ENCODE peak calls at places on chromosomes 2 and 18, in five cellular contexts. B is adrenal gland, H is Peyer's patch, D is astrocyte of the spinal cord, F is GM23338. P is an unnamed sample.

GRCh38 chr2:60463249-60463648 is 90.2 kb downstream of the BCL11A start:
- DNase-seq in F (no peak), H (no peak), B (peak; percentile 23), D (peak; percentile 64), P (no peak)

GRCh38 chr18:9808530-9809241 is 77.1 kb upstream of the TXNDC2 start:
- DNase-seq in F (peak; percentile 93), D (no peak), H (no peak), B (peak; percentile 68), P (no peak)

GRCh38 chr18:8706981-8707940 is 1.9 kb downstream of the MTCL1 start:
- DNase-seq in H (peak; percentile 35), D (peak; percentile 79), B (no peak), F (peak; percentile 82), P (peak; percentile 73)

GRCh38 chr2:27545348-27546141 is 37.3 kb upstream of the ZNF512 start:
- DNase-seq in F (no peak), H (no peak), D (peak; percentile 36), B (no peak), P (no peak)

GRCh38 chr2:164178835-164179470 is 442.3 kb downstream of the GRB14 start:
- DNase-seq in F (no peak), D (peak; percentile 35), H (no peak), B (no peak), P (no peak)

GRCh38 chr2:45441571-45441970 is 169.5 kb downstream of the SRBD1 start:
- DNase-seq in B (no peak), F (no peak), H (no peak), D (no peak), P (no peak)

GRCh38 chr18:11695736-11696135 is 6.7 kb downstream of the GNAL start:
- DNase-seq in B (no peak), D (no peak), F (no peak), H (no peak), P (no peak)

GRCh38 chr2:65031341-65032015 is 24.7 kb upstream of the CEP68 start:
- DNase-seq in H (peak; percentile 78), F (peak; percentile 72), B (no peak), D (no peak), P (no peak)

GRCh38 chr2:198930170-198930569 is 527.6 kb downstream of the SATB2 start:
- DNase-seq in D (no peak), F (peak; percentile 61), B (no peak), H (no peak), P (no peak)

GRCh38 chr2:201257941-201258665 is 2.2 kb upstream of the CASP8 start:
- DNase-seq in F (peak; percentile 53), H (peak; percentile 98), B (peak; percentile 75), D (peak; percentile 92), P (no peak)

GRCh38 chr18:54127759-54128378 is 96.6 kb downstream of the MBD2 start:
- DNase-seq in H (no peak), D (peak; percentile 65), B (peak; percentile 37), F (peak; percentile 93), P (peak; percentile 61)

DNA sequence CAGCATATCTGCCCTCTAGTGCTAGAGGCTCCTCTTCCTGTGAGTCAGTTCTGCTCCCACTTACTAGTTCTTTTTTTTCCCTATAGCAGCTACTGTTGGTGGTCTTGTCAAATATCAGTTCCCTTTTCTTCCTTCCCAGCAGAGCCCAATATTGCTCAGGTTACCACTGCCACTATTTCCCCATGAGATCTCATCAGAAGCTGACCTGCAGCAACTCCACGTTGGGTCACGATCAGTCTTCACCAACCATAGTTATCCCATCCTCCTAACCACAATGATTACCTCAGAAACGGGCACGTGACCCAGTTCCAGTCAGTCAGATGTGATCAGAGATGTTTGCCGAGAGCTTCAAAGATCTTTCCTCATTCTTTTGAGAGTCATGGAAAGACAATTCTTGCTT is 59.7 kb upstream of the CAPN13 start:
- DNase-seq in F (no peak), H (no peak), D (no peak), B (no peak), P (no peak)
- TF ChIP-seq CTCF in F (no peak), H (no peak), D (no peak), B (no peak), P (no peak)

GRCh38 chr2:82023710-82024109 is 1719.2 kb upstream of the LRRTM1 start:
- DNase-seq in B (no peak), D (no peak), H (no peak), F (peak; percentile 51), P (no peak)
- TF ChIP-seq CTCF in B (no peak), D (no peak), H (no peak), F (peak; percentile 74), P (no peak)

GRCh38 chr2:232333361-232334135 is 45.0 kb upstream of the ALPP start:
- DNase-seq in B (no peak), D (no peak), F (peak; percentile 54), H (no peak), P (no peak)
- TF ChIP-seq CTCF in B (no peak), D (peak; percentile 68), F (peak; percentile 69), H (no peak), P (peak; percentile 35)

GRCh38 chr2:213284105-213285090 is at the start of gene SPAG16:
- DNase-seq in D (peak; percentile 98), F (peak; percentile 99), B (peak; percentile 98), H (peak; percentile 92), P (peak; percentile 40)
- TF ChIP-seq CTCF in D (no peak), F (no peak), B (no peak), H (no peak), P (no peak)

DNA sequence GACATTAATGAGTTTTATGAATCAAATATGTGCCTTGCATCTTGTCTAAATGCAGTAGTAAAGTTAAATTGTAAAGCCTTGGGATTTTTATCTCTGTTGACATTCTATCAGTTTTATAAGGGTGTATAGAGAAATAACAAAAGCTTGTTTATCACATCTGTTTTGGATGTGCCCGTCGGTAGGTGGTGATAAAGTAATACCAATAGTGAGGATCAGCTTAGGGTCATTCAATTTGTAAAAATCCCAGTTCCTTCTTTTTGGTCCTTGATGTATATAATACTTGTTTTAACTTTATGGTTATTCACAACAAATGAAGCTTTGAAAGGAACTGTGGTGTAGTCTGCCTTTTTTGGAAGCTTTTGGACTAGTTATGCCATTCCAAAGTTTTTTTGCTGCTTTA is 12.6 kb downstream of the UBE2E3 start:
- DNase-seq in F (no peak), H (no peak), B (no peak), D (no peak), P (no peak)
- TF ChIP-seq CTCF in F (no peak), H (no peak), B (no peak), D (no peak), P (no peak)

GRCh38 chr2:109466674-109467575 is 146.8 kb downstream of the SEPTIN10 start:
- DNase-seq in D (peak; percentile 36), H (no peak), F (no peak), B (no peak), P (no peak)
- TF ChIP-seq CTCF in D (no peak), H (no peak), F (no peak), B (no peak), P (no peak)

GRCh38 chr2:128714861-128715312 is 396.2 kb upstream of the HS6ST1 start:
- DNase-seq in F (peak; percentile 47), D (no peak), H (no peak), B (no peak), P (no peak)
- TF ChIP-seq CTCF in F (peak; percentile 73), D (no peak), H (no peak), B (peak; percentile 8), P (no peak)

DNA sequence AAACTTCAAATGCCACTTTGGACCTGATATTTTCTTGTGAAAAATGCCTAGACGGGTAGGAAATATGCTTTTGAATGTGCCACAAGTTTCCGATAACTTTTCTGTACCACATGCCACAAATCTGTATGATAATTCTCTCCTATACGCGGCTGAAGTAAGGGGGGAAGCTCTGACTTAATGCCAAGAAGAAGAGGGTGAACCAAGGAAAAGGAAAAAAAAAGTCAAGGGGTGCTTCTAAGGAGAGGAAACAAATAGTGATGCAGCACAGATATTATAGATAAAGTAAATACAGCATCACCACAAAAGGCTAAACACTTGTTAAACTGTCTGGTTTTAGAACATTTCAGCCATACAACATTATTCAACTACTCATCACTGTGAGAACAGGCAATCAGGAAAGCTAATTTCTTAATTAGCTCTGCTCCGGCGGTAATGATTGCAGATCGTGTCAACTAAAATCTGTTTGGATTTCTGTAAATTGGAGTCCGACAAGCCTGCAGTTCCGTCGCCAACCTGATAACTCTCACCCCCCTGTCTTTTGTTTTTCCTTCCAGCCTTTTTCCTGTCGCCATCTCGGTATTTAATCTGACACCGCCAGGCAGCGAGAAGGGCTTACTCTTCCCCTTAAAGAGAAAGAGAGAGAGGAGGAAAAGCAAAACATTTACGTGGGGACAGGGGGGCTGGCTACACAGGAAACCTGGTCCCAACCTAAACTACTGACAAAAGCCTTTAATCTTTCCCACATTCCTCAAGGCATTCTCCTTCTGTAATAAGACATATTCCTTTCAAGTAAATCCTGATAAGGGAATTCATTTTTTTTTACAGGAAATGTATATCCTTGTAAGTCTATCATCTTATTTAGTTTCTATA is 67.5 kb downstream of the ZEB2 start:
- DNase-seq in B (peak; percentile 39), H (no peak), F (peak; percentile 79), D (peak; percentile 63), P (no peak)
- TF ChIP-seq CTCF in B (peak; percentile 36), H (no peak), F (no peak), D (peak; percentile 11), P (no peak)

DNA sequence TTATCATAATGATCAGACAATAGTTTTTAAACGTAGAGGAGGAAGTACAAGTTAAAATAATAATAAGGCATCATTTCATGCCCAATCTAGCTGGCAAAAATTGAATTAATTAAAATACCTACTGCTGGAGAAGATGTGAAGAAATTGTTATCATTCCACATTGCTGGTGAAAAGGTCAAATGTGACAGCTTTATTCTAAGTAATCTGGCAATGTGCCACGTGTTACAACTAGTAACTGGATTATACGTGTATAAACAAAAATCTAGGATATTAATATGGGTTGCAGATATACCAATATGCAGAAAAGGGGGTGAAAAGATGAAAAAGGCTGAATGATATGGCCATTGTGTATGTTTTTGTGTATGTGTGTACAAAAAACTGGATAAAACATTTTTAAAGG is 32.4 kb downstream of the SMAD2 start:
- DNase-seq in F (no peak), B (no peak), D (no peak), H (no peak), P (no peak)
- TF ChIP-seq CTCF in F (no peak), B (no peak), D (no peak), H (no peak), P (no peak)